ENCODE peak calls at places on chromosomes 2 and 18, in four cellular contexts. One of them, this sample, is unnamed.
A peak's percentile ranks its signal among the peaks of the same experiment; 100 is the strongest.

GRCh38 chr18:34224423-34225217 is at the start of gene NOL4:
- DNase-seq in fibroblast of lung: peak; percentile 52
- DNase-seq in foreskin melanocyte: no peak
- DNase-seq in choroid plexus epithelial cell: peak; percentile 2
- DNase-seq in this sample: no peak

GRCh38 chr18:39596216-39596615 is 2030.6 kb upstream of the CELF4 start:
- DNase-seq in fibroblast of lung: peak; percentile 76
- DNase-seq in foreskin melanocyte: no peak
- DNase-seq in choroid plexus epithelial cell: no peak
- DNase-seq in this sample: peak; percentile 18

GRCh38 chr2:86254576-86255538 is 55.6 kb downstream of the MRPL35 start:
- DNase-seq in fibroblast of lung: no peak
- DNase-seq in foreskin melanocyte: no peak
- DNase-seq in choroid plexus epithelial cell: peak; percentile 13
- DNase-seq in this sample: no peak

GRCh38 chr2:105959357-105959756 is 214.6 kb downstream of the NCK2 start:
- DNase-seq in fibroblast of lung: no peak
- DNase-seq in foreskin melanocyte: peak; percentile 67
- DNase-seq in choroid plexus epithelial cell: no peak
- DNase-seq in this sample: no peak

GRCh38 chr2:197909377-197909776 is 105.0 kb downstream of the PLCL1 start:
- DNase-seq in fibroblast of lung: peak; percentile 91
- DNase-seq in foreskin melanocyte: no peak
- DNase-seq in choroid plexus epithelial cell: peak; percentile 24
- DNase-seq in this sample: peak; percentile 82

GRCh38 chr2:197450485-197450884 is 2.9 kb upstream of the COQ10B start:
- DNase-seq in fibroblast of lung: no peak
- DNase-seq in foreskin melanocyte: no peak
- DNase-seq in choroid plexus epithelial cell: no peak
- DNase-seq in this sample: no peak

GRCh38 chr2:122743031-122743675 is 987.7 kb downstream of the TSN start:
- DNase-seq in fibroblast of lung: no peak
- DNase-seq in foreskin melanocyte: no peak
- DNase-seq in choroid plexus epithelial cell: no peak
- DNase-seq in this sample: no peak

GRCh38 chr2:207670887-207671286 is 40.6 kb upstream of the CCNYL1 start:
- DNase-seq in fibroblast of lung: no peak
- DNase-seq in foreskin melanocyte: no peak
- DNase-seq in choroid plexus epithelial cell: no peak
- DNase-seq in this sample: no peak